ENCODE peak calls at places on chromosomes 11 and 22, in ten cellular contexts. Y is AG09319; A is hepatic stellate cell; H is dorsolateral prefrontal cortex; N is adipocyte; I is T-helper 2 cell; P is left colon; Q is CD4-positive, CD25-positive, alpha-beta regulatory T cell; X is endothelial cell; U is ELR. T is an unnamed sample.

GRCh38 chr11:114326151-114326550 is 30.0 kb downstream of the NNMT start:
- DNase-seq in H (no peak), P (no peak), X (no peak), I (no peak), N (no peak), A (no peak), U (no peak), Q (no peak), Y (no peak), T (no peak)

GRCh38 chr22:40014661-40015255 is 20.0 kb downstream of the FAM83F start:
- DNase-seq in H (no peak), U (no peak), X (no peak), Q (no peak), Y (no peak), P (no peak), N (no peak), I (no peak), A (no peak), T (no peak)

GRCh38 chr11:65180877-65181568 is 705 bp upstream of the CAPN1 start:
- DNase-seq in N (peak; percentile 89), X (peak; percentile 83), H (peak; percentile 50), I (peak; percentile 70), Q (peak; percentile 54), Y (peak; percentile 14), A (peak; percentile 85), P (peak; percentile 60), U (peak; percentile 76), T (peak; percentile 74)

GRCh38 chr11:2099523-2100316 is 39.5 kb downstream of the IGF2 start:
- DNase-seq in N (no peak), A (no peak), Y (no peak), H (peak; percentile 39), I (no peak), U (no peak), X (no peak), Q (no peak), P (peak; percentile 65), T (no peak)

GRCh38 chr22:43235445-43236400 is 48.8 kb upstream of the TTLL12 start:
- DNase-seq in P (no peak), Q (no peak), U (no peak), H (no peak), N (no peak), I (no peak), X (no peak), Y (no peak), A (no peak), T (no peak)

GRCh38 chr22:23401111-23401909 is 178.8 kb downstream of the IGLL1 start:
- DNase-seq in X (no peak), N (peak; percentile 74), U (peak; percentile 90), P (no peak), A (peak; percentile 71), I (no peak), H (peak; percentile 42), Y (peak; percentile 10), Q (no peak), T (peak; percentile 22)

GRCh38 chr11:80083561-80083960 is 642.7 kb upstream of the TENM4 start:
- DNase-seq in P (no peak), H (no peak), X (no peak), N (no peak), Q (no peak), U (peak; percentile 43), A (no peak), I (no peak), Y (no peak), T (no peak)

GRCh38 chr22:48507171-48507570 is 1320.5 kb downstream of the BRD1 start:
- DNase-seq in Q (no peak), H (no peak), N (no peak), X (no peak), A (no peak), I (no peak), Y (no peak), P (no peak), U (no peak), T (no peak)

GRCh38 chr11:123494195-123495050 is 64.4 kb downstream of the GRAMD1B start:
- DNase-seq in X (no peak), A (no peak), N (peak; percentile 63), I (no peak), U (peak; percentile 39), Q (no peak), Y (no peak), H (no peak), P (no peak), T (no peak)

GRCh38 chr22:25069758-25070461 is 117.4 kb downstream of the KIAA1671 start:
- DNase-seq in P (no peak), N (no peak), U (no peak), H (no peak), A (no peak), Y (no peak), I (peak; percentile 74), Q (no peak), X (no peak), T (no peak)

GRCh38 chr11:86515297-86516094 is 140.8 kb downstream of the CCDC81 start:
- DNase-seq in A (peak; percentile 61), H (no peak), Q (no peak), I (no peak), U (peak; percentile 91), X (peak; percentile 27), P (no peak), Y (no peak), N (peak; percentile 78), T (peak; percentile 88)

GRCh38 chr22:45876136-45877035 is 100.6 kb downstream of the WNT7B start:
- DNase-seq in Y (no peak), U (no peak), Q (no peak), A (no peak), H (peak; percentile 35), N (no peak), P (peak; percentile 18), X (no peak), I (no peak), T (no peak)

GRCh38 chr22:36156515-36157419 is 3.8 kb downstream of the APOL3 start:
- DNase-seq in I (peak; percentile 71), Y (no peak), P (peak; percentile 72), A (peak; percentile 77), H (peak; percentile 80), N (peak; percentile 87), U (peak; percentile 88), X (peak; percentile 74), Q (peak; percentile 54), T (peak; percentile 83)

GRCh38 chr22:37633693-37634504 is 5.6 kb upstream of the SH3BP1 start:
- DNase-seq in Q (peak; percentile 39), H (peak; percentile 93), U (peak; percentile 77), I (peak; percentile 86), N (peak; percentile 83), X (no peak), A (peak; percentile 94), P (peak; percentile 84), Y (peak; percentile 66), T (peak; percentile 90)

GRCh38 chr11:64844330-64845124 is at the start of gene CDC42BPG:
- DNase-seq in Q (peak; percentile 76), X (peak; percentile 80), N (peak; percentile 84), I (peak; percentile 77), P (peak; percentile 82), Y (no peak), A (peak; percentile 91), U (peak; percentile 74), H (no peak), T (peak; percentile 60)

GRCh38 chr11:117559698-117560097 is 232.0 kb downstream of the CEP164 start:
- DNase-seq in P (no peak), N (no peak), A (no peak), I (no peak), U (no peak), X (no peak), Q (no peak), Y (no peak), H (no peak), T (no peak)

GRCh38 chr11:26993965-26994446 is at the start of gene FIBIN:
- DNase-seq in Q (no peak), N (peak; percentile 90), X (peak; percentile 32), I (no peak), P (no peak), Y (no peak), U (peak; percentile 26), A (peak; percentile 24), H (peak; percentile 43), T (peak; percentile 89)

GRCh38 chr11:119120639-119121007 is 757 bp upstream of the HINFP start:
- DNase-seq in H (no peak), P (no peak), I (no peak), Q (no peak), X (no peak), N (peak; percentile 66), U (peak; percentile 41), Y (peak; percentile 29), A (no peak), T (peak; percentile 20)

GRCh38 chr22:45270095-45271020 is 14.4 kb upstream of the UPK3A start:
- DNase-seq in I (no peak), H (no peak), U (no peak), N (no peak), X (no peak), Q (no peak), A (no peak), P (no peak), Y (no peak), T (no peak)

GRCh38 chr11:123577081-123577598 is 77.3 kb downstream of the SCN3B start:
- DNase-seq in Q (peak; percentile 34), H (peak; percentile 78), Y (no peak), I (peak; percentile 41), N (peak; percentile 85), U (peak; percentile 67), X (peak; percentile 91), P (no peak), A (peak; percentile 87), T (peak; percentile 19)

GRCh38 chr11:59135648-59136461 is 6.8 kb upstream of the FAM111A start:
- DNase-seq in X (peak; percentile 93), P (peak; percentile 66), I (peak; percentile 88), A (peak; percentile 77), Y (no peak), Q (peak; percentile 76), U (peak; percentile 81), H (peak; percentile 85), N (peak; percentile 89), T (peak; percentile 74)

GRCh38 chr11:118885319-118885718 is 1.6 kb downstream of the CXCR5 start:
- DNase-seq in H (no peak), I (no peak), N (no peak), Y (no peak), A (no peak), P (no peak), U (no peak), Q (no peak), X (no peak), T (no peak)

GRCh38 chr22:29251981-29252978 is 15.5 kb downstream of the RHBDD3 start:
- DNase-seq in N (no peak), Q (no peak), H (no peak), U (no peak), P (no peak), A (no peak), X (no peak), I (no peak), Y (no peak), T (no peak)

GRCh38 chr11:12403122-12403994 is 26.0 kb downstream of the PARVA start:
- DNase-seq in I (no peak), P (no peak), A (no peak), Y (no peak), X (no peak), H (no peak), N (peak; percentile 48), U (no peak), Q (no peak), T (no peak)

GRCh38 chr11:64869571-64870175 is 8.7 kb downstream of the EHD1 start:
- DNase-seq in Y (no peak), Q (no peak), X (no peak), P (no peak), I (peak; percentile 58), U (peak; percentile 46), H (no peak), N (no peak), A (no peak), T (no peak)

T was measured in fibroblast of villous mesenchyme.